ENCODE peak calls at places on chromosomes 13 and 19, in four cellular contexts. Y is HAP-1, Z is fibroblast of mammary gland, R is uterus. Q is an unnamed sample.

GRCh38 chr19:42388851-42389489 is 1.1 kb downstream of the CNFN start:
- DNase-seq in Y (no peak), Z (no peak), R (no peak), Q (no peak)

GRCh38 chr19:29941828-29942403 is at the start of gene URI1:
- DNase-seq in Y (peak), Z (peak), R (peak), Q (peak)

GRCh38 chr13:103140001-103140671 is 73.9 kb upstream of the SLC10A2 start:
- DNase-seq in Y (peak), Z (peak), R (no peak), Q (peak)

GRCh38 chr19:24033308-24033961 is 53.6 kb upstream of the ZNF254 start:
- DNase-seq in Y (peak), Z (peak), R (peak), Q (peak)

GRCh38 chr13:99522288-99522687 is 21.0 kb downstream of the TM9SF2 start:
- DNase-seq in Y (no peak), Z (no peak), R (no peak), Q (no peak)

GRCh38 chr13:27658569-27658968 is 36.9 kb downstream of the POLR1D start:
- DNase-seq in Y (no peak), Z (peak), R (no peak), Q (no peak)

GRCh38 chr13:76667551-76667950 is 218.7 kb downstream of the KCTD12 start:
- DNase-seq in Y (no peak), Z (peak), R (peak), Q (no peak)

GRCh38 chr13:33125821-33126570 is 109.8 kb downstream of the KL start:
- DNase-seq in Y (no peak), Z (peak), R (peak), Q (no peak)

GRCh38 chr19:45578861-45579260 is 5.7 kb downstream of the OPA3 start:
- DNase-seq in Y (no peak), Z (no peak), R (no peak), Q (no peak)

GRCh38 chr19:13885826-13886365 is 9.0 kb downstream of the NANOS3 start:
- DNase-seq in Y (no peak), Z (no peak), R (no peak), Q (no peak)

GRCh38 chr19:28185646-28186045 is 1027.3 kb downstream of the UQCRFS1 start:
- DNase-seq in Y (no peak), Z (peak), R (peak), Q (no peak)

GRCh38 chr13:41015920-41016319 is 3.2 kb downstream of the ELF1 start:
- DNase-seq in Y (no peak), Z (no peak), R (no peak), Q (no peak)

GRCh38 chr19:1481893-1482360 is 2.9 kb upstream of the C19orf25 start:
- DNase-seq in Y (no peak), Z (no peak), R (no peak), Q (no peak)

GRCh38 chr13:42066542-42066941 is 18.1 kb downstream of the DGKH start:
- DNase-seq in Y (no peak), Z (peak), R (no peak), Q (no peak)

GRCh38 chr13:97160421-97160820 is 61.7 kb upstream of the MBNL2 start:
- DNase-seq in Y (peak), Z (no peak), R (no peak), Q (no peak)

GRCh38 chr19:55160128-55160985 is 2.8 kb upstream of the TNNI3 start:
- DNase-seq in Y (peak), Z (peak), R (peak), Q (peak)

GRCh38 chr13:111282425-111282824 is 38.0 kb upstream of the TEX29 start:
- DNase-seq in Y (no peak), Z (no peak), R (no peak), Q (no peak)

GRCh38 chr13:107864543-107865460 is 350.5 kb downstream of the LIG4 start:
- DNase-seq in Y (peak), Z (peak), R (no peak), Q (peak)

GRCh38 chr13:67048084-67048792 is 181.9 kb downstream of the PCDH9 start:
- DNase-seq in Y (peak), Z (peak), R (no peak), Q (peak)

GRCh38 chr19:55118401-55118991 is 1.1 kb upstream of the PPP1R12C start:
- DNase-seq in Y (no peak), Z (peak), R (no peak), Q (no peak)

GRCh38 chr19:27718262-27718661 is 1494.7 kb downstream of the UQCRFS1 start:
- DNase-seq in Y (no peak), Z (no peak), R (no peak), Q (no peak)

GRCh38 chr13:106917024-106917491 is 349.1 kb upstream of the ARGLU1 start:
- DNase-seq in Y (no peak), Z (no peak), R (peak), Q (no peak)

GRCh38 chr19:38870612-38871011 is 7.5 kb downstream of the RINL start:
- DNase-seq in Y (no peak), Z (no peak), R (no peak), Q (no peak)

GRCh38 chr13:112102243-112102642 is 35.3 kb downstream of the SOX1 start:
- DNase-seq in Y (no peak), Z (no peak), R (no peak), Q (no peak)

GRCh38 chr13:79481685-79482052 is 714 bp downstream of the NDFIP2 start:
- DNase-seq in Y (peak), Z (peak), R (no peak), Q (peak)

GRCh38 chr13:111650626-111651025 is 330.2 kb downstream of the TEX29 start:
- DNase-seq in Y (no peak), Z (no peak), R (no peak), Q (no peak)

GRCh38 chr13:23609414-23610186 is 39.4 kb downstream of the TNFRSF19 start:
- DNase-seq in Y (no peak), Z (peak), R (peak), Q (no peak)

GRCh38 chr13:30863231-30863630 is 42.8 kb upstream of the MEDAG start:
- DNase-seq in Y (no peak), Z (no peak), R (no peak), Q (no peak)

GRCh38 chr13:41848435-41849255 is 112.3 kb downstream of the VWA8 start:
- DNase-seq in Y (no peak), Z (peak), R (no peak), Q (no peak)

GRCh38 chr13:92716749-92717148 is 509.9 kb upstream of the GPC6 start:
- DNase-seq in Y (no peak), Z (peak), R (no peak), Q (no peak)

GRCh38 chr19:12783849-12784393 is 7.4 kb upstream of the JUNB start:
- DNase-seq in Y (no peak), Z (no peak), R (peak), Q (no peak)

GRCh38 chr19:39409207-39409885 is 2.7 kb downstream of the ZFP36 start:
- DNase-seq in Y (peak), Z (peak), R (peak), Q (peak)

GRCh38 chr13:79898202-79898826 is 417.4 kb downstream of the NDFIP2 start:
- DNase-seq in Y (no peak), Z (no peak), R (no peak), Q (no peak)

GRCh38 chr13:111317571-111318360 is 2.7 kb upstream of the TEX29 start:
- DNase-seq in Y (no peak), Z (no peak), R (no peak), Q (no peak)

GRCh38 chr19:37007587-37008220 is 70.5 kb upstream of the ZNF420 start:
- DNase-seq in Y (no peak), Z (peak), R (no peak), Q (no peak)

GRCh38 chr19:18361646-18362045 is 21.2 kb downstream of the PGPEP1 start:
- DNase-seq in Y (no peak), Z (no peak), R (no peak), Q (no peak)

GRCh38 chr19:991174-991931 is 7.2 kb downstream of the WDR18 start:
- DNase-seq in Y (peak), Z (peak), R (no peak), Q (peak)

GRCh38 chr19:41792513-41793413 is 3.6 kb upstream of the CEACAM3 start:
- DNase-seq in Y (peak), Z (peak), R (no peak), Q (peak)

GRCh38 chr13:92251815-92252214 is 853.4 kb downstream of the GPC5 start:
- DNase-seq in Y (no peak), Z (no peak), R (no peak), Q (no peak)

GRCh38 chr19:46537136-46538097 is 41.8 kb upstream of the PNMA8B start:
- DNase-seq in Y (peak), Z (peak), R (no peak), Q (peak)

GRCh38 chr19:15195381-15195964 is 5.3 kb downstream of the NOTCH3 start:
- DNase-seq in Y (peak), Z (peak), R (peak), Q (no peak)
- H3K4me3 ChIP-seq in Y (peak), Z (peak), R (peak), Q (no peak)

GRCh38 chr19:10421240-10421948 is 1.1 kb downstream of the PDE4A start:
- DNase-seq in Y (no peak), Z (no peak), R (no peak), Q (peak)

GRCh38 chr19:10419200-10419645 is 1.1 kb upstream of the PDE4A start:
- DNase-seq in Y (peak), Z (no peak), R (no peak), Q (no peak)

GRCh38 chr19:10421981-10422461 is 1.7 kb downstream of the PDE4A start:
- DNase-seq in Y (no peak), Z (no peak), R (no peak), Q (peak)

GRCh38 chr19:10419646-10420443 is 493 bp upstream of the PDE4A start:
- DNase-seq in Y (peak), Z (peak), R (no peak), Q (peak)

GRCh38 chr19:10420444-10421239 is at the start of gene PDE4A:
- DNase-seq in Y (peak), Z (no peak), R (no peak), Q (peak)
- H3K4me3 ChIP-seq in Y (peak), Z (peak), R (no peak), Q (peak)

DNA sequence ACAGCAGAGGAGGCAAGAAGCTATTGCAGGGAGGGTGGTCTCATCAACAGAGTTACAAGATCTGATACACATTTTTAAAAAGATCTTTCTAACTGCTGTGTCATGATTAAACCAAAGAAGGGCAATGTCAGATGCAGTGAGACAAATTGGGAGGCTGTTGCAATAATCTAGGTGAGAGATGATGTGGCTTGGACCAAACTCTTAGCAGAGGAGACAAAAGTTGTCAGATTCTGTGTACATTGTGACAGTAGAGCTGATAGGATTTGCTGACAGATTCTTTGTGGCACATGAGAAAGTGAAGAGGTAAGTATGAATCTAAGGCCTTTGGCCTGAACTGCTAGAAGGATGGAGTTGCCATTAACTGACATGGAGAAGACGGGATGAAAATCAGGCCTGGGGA is 12.9 kb upstream of the LRRC63 start:
- DNase-seq in Y (no peak), Z (no peak), R (no peak), Q (no peak)
- H3K4me3 ChIP-seq in Y (no peak), Z (no peak), R (no peak), Q (no peak)

DNA sequence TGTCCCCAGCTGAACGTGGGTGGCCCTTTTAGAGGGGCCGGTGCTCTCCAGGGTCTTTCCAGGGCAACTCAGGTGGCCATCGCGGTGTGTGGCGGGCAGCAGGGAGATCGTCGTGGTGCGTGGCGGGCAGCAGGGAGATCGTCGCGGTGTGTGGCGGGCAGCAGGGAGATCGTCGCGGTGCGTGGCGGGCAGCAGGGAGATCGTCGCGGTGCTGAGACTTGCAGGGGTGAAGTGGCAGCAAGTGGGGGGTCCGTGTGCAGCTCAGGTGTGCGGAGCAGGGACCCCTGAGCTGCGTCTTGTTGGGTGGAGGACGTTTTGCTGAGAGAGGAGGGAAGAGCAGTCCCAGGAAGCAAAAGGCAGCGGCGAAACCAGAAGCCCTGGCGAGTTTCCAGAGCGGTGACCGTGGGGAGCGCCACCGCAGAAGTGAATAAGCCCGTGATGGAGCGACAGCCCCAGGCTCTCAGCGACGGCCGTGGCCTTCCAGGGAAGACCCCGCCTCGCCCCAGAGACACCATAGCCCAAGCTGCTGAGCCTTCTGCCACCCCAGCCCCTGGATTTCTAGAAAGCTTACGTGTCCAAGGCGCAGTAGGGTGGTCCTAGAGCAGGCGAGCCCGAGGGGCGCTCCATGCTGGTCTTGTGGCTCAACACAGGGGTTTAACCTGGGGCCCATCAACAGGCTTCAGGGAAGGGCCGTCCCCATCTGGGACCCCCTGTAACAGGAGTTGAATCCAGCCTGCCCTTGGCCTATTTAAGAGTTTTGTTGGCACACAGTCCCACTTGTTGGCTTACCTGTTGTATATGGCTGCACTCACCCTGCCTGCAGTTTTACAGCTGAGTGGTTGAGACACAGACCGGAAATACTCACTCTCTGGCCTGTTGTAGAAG is 5.4 kb downstream of the NCLN start:
- DNase-seq in Y (no peak), Z (no peak), R (no peak), Q (no peak)
- H3K4me3 ChIP-seq in Y (no peak), Z (no peak), R (no peak), Q (no peak)

Q was measured in OCI-LY7.